ENCODE peak calls at places on chromosome 3, in four cellular contexts. L is WTC11, A is K562, Z is HepG2. E is an unnamed sample.

GRCh38 chr3:190338717-190339116 is 16.5 kb upstream of the CLDN1 start:
- DNase-seq in L (no peak), Z (no peak), A (no peak), E (no peak)

GRCh38 chr3:195870442-195870841 is 37.9 kb downstream of the TNK2 start:
- DNase-seq in Z (no peak), A (no peak), L (no peak), E (no peak)

GRCh38 chr3:9198805-9199386 is 50.5 kb downstream of the SRGAP3 start:
- DNase-seq in L (no peak), A (no peak), Z (no peak), E (no peak)

GRCh38 chr3:61199843-61200242 is 51.4 kb downstream of the FHIT start:
- DNase-seq in Z (no peak), A (no peak), L (no peak), E (no peak)

GRCh38 chr3:74633021-74633420 is 18.6 kb upstream of the CNTN3 start:
- DNase-seq in Z (no peak), A (no peak), L (no peak), E (no peak)

GRCh38 chr3:87755852-87756251 is 303.0 kb downstream of the CGGBP1 start:
- DNase-seq in Z (no peak), L (no peak), A (no peak), E (no peak)

GRCh38 chr3:175288616-175289015 is 429.5 kb downstream of the NAALADL2 start:
- DNase-seq in L (no peak), Z (no peak), A (no peak), E (no peak)

GRCh38 chr3:126858887-126859286 is 124.0 kb upstream of the PLXNA1 start:
- DNase-seq in A (no peak), Z (no peak), L (no peak), E (no peak)

GRCh38 chr3:184145120-184145524 is 10.0 kb downstream of the EIF2B5 start:
- DNase-seq in L (peak; percentile 66), Z (peak; percentile 49), A (peak; percentile 33), E (no peak)

GRCh38 chr3:13391308-13391707 is 28.8 kb downstream of the NUP210 start:
- DNase-seq in A (no peak), Z (no peak), L (no peak), E (no peak)

GRCh38 chr3:14262212-14262611 is 83.6 kb downstream of the LSM3 start:
- DNase-seq in Z (no peak), L (no peak), A (no peak), E (no peak)

GRCh38 chr3:106943071-106943470 is 434.2 kb upstream of the CCDC54 start:
- DNase-seq in Z (no peak), L (no peak), A (no peak), E (no peak)

GRCh38 chr3:58085616-58086015 is 77.4 kb downstream of the FLNB start:
- DNase-seq in A (no peak), Z (no peak), L (no peak), E (no peak)

GRCh38 chr3:193857996-193858395 is 265.0 kb downstream of the OPA1 start:
- DNase-seq in Z (no peak), L (no peak), A (no peak), E (no peak)

GRCh38 chr3:138062626-138063025 is 52.7 kb downstream of the CLDN18 start:
- DNase-seq in A (no peak), Z (no peak), L (no peak), E (no peak)

GRCh38 chr3:52109556-52110380 is 44.5 kb downstream of the POC1A start:
- DNase-seq in L (no peak), A (no peak), Z (no peak), E (no peak)

GRCh38 chr3:12967751-12968209 is 105.4 kb downstream of the IQSEC1 start:
- DNase-seq in Z (peak; percentile 88), L (peak; percentile 84), A (peak; percentile 100), E (no peak)

GRCh38 chr3:133799794-133800585 is 5.6 kb upstream of the SRPRB start:
- DNase-seq in L (no peak), Z (peak; percentile 69), A (no peak), E (no peak)

GRCh38 chr3:151156618-151157216 is 46.3 kb downstream of the GPR171 start:
- DNase-seq in Z (peak; percentile 67), L (peak; percentile 25), A (peak; percentile 44), E (no peak)

GRCh38 chr3:173135059-173135458 is 6.0 kb downstream of the SPATA16 start:
- DNase-seq in Z (no peak), A (no peak), L (no peak), E (no peak)

GRCh38 chr3:181530584-181530983 is 181.1 kb upstream of the SOX2 start:
- DNase-seq in A (no peak), L (no peak), Z (no peak), E (no peak)

GRCh38 chr3:9037113-9037715 is 73.9 kb upstream of the RAD18 start:
- DNase-seq in Z (no peak), L (no peak), A (no peak), E (no peak)

GRCh38 chr3:194220776-194221735 is 85.1 kb downstream of the HES1 start:
- DNase-seq in A (no peak), Z (no peak), L (no peak), E (no peak)

GRCh38 chr3:159787191-159787590 is 201.4 kb upstream of the IL12A start:
- DNase-seq in L (no peak), A (no peak), Z (peak; percentile 85), E (no peak)

GRCh38 chr3:27095588-27096222 is 273.5 kb downstream of the NEK10 start:
- DNase-seq in L (no peak), A (no peak), Z (no peak), E (no peak)

GRCh38 chr3:45758871-45759270 is 37.5 kb downstream of the SLC6A20 start:
- DNase-seq in Z (no peak), A (no peak), L (no peak), E (no peak)

GRCh38 chr3:15171096-15171495 is 35.0 kb upstream of the CAPN7 start:
- DNase-seq in A (no peak), L (no peak), Z (peak; percentile 98), E (peak; percentile 40)

GRCh38 chr3:150239764-150240163 is 168.3 kb upstream of the TSC22D2 start:
- DNase-seq in A (no peak), L (no peak), Z (no peak), E (no peak)

GRCh38 chr3:114554716-114555115 is 260.9 kb downstream of the TIGIT start:
- DNase-seq in Z (no peak), A (no peak), L (no peak), E (no peak)

GRCh38 chr3:55445551-55445950 is 41.6 kb downstream of the WNT5A start:
- DNase-seq in Z (peak; percentile 10), L (no peak), A (no peak), E (no peak)

GRCh38 chr3:19946832-19947548 is at the start of gene RAB5A:
- DNase-seq in L (peak; percentile 97), A (peak; percentile 94), Z (peak; percentile 94), E (peak; percentile 94)

GRCh38 chr3:19948192-19948591 is 1.3 kb downstream of the RAB5A start:
- DNase-seq in L (no peak), A (no peak), Z (no peak), E (no peak)

GRCh38 chr3:19946291-19946831 is 536 bp upstream of the RAB5A start:
- DNase-seq in L (no peak), A (no peak), Z (no peak), E (no peak)

GRCh38 chr3:19945405-19946290 is 1.2 kb upstream of the RAB5A start:
- DNase-seq in Z (no peak), L (no peak), A (no peak), E (no peak)

DNA sequence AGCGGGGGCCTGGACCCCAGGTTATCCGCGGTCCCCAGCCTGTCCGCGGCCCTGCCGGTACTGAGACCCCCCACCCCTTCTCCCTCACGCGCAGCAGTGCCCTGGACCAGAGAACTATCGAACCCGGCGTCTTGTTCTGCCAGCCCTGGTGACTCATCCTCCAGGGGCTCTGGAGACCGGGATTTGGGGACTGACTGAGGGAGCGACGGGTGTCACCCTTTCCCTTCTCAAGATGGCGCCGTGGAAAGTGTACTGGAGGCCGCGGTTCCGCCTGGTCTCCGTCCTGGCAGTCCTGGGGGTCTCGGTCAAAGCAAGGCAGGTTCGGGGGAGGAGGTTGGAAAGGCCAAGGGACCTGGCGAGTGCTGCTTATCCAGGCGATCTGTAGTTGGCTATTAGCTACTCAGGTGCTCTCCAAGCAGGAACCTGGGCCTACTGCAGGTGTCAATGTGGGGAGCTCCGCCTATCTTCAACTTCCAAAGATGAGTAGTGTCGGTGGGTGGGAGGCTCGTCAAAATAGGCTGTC is 713 bp downstream of the RAB5A start:
- DNase-seq in Z (peak; percentile 42), A (no peak), L (peak; percentile 35), E (no peak)
- TF ChIP-seq CBFB in Z (no peak), A (peak; percentile 20), L (no peak), E (peak; percentile 38)

GRCh38 chr3:99128740-99129505 is 227.4 kb upstream of the DCBLD2 start:
- DNase-seq in A (no peak), L (no peak), Z (no peak), E (no peak)
- TF ChIP-seq CBFB in A (no peak), L (no peak), Z (no peak), E (no peak)

DNA sequence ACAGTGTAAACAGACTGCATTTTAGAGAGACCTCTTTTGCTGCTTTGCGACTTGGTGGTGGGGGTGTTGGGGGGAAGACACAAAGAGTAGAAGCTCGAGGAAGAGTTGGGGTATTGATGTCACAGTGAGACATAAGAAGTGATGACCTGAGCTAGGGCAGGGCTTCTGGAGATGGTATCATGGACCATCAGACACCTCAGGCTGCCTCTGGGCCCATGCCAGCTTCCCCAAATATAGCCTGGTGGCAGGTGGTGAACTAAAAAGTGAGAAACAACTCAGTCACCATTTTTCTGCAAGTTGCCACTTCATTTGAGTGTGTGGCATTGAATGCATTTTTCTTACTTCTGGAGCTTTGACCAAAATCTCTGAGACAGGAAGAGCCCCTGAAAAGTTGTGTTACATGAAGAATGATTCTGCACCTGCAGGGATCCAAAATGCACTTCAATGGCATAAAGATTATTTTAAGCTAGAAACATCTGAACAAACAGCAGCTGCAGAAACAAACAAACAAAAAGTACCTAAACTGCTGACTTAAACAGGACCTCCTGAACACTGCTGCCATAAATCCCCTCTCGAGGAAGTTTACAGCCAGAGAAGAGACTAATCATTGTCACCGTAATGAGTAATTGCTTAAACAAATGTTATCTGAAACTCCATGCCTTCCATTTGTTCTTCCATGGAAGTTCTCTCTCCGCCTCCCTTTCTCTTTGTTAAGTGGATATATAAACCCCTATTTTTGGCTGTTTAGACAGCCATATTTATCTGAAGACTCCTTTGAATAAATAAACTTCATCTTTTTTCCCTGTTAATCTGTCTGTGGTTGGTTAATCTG is 15.2 kb upstream of the XIRP1 start:
- DNase-seq in L (no peak), Z (no peak), A (no peak), E (no peak)
- TF ChIP-seq CBFB in L (no peak), Z (no peak), A (no peak), E (no peak)

GRCh38 chr3:11006986-11007385 is 14.4 kb downstream of the SLC6A1 start:
- DNase-seq in L (no peak), Z (no peak), A (no peak), E (no peak)

GRCh38 chr3:11009898-11010297 is 17.4 kb downstream of the SLC6A1 start:
- DNase-seq in Z (no peak), A (no peak), L (no peak), E (no peak)

GRCh38 chr3:11010406-11011165 is 18.0 kb downstream of the SLC6A1 start:
- DNase-seq in Z (no peak), A (no peak), L (no peak), E (no peak)

GRCh38 chr3:11005686-11006256 is 13.2 kb downstream of the SLC6A1 start:
- DNase-seq in L (no peak), Z (no peak), A (no peak), E (no peak)

DNA sequence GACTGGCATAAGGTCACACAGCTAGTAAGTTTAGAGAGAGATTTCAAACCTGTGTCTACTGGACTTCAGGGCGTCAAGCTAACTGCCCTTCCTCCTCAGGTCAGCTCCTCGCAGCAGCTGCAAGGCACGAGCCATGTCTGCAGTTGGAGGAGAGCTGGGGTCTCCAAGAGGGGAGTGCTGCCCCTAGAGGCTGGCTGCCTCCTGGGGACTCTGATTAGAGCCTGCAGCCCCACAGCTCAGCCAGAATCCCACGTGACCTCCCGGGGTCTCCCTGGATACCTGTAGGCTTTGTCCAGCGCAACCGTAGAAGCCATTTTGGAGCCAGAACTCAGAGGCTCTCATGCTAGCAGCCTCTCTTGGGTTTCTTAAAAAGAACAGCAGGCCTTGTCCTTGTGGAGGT is 15.0 kb downstream of the SLC6A1 start:
- DNase-seq in L (peak; percentile 64), Z (no peak), A (no peak), E (no peak)
- TF ChIP-seq CBFB in L (no peak), Z (no peak), A (no peak), E (no peak)

E was measured in GM12878.